ENCODE peak calls at places on chromosomes 13 and 19, in four cellular contexts. U is tibial nerve, J is endodermal cell, K is sigmoid colon. F is an unnamed sample. For H3K27me3, the result is how much of the 10 kb centered on the place peaks cover.

GRCh38 chr13:21310220-21310619 is 133.8 kb downstream of the MRPL57 start:
- DNase-seq in U (no peak), J (no peak), K (no peak), F (no peak)

GRCh38 chr19:49335071-49335783 is at the start of gene CD37:
- DNase-seq in U (no peak), J (peak), K (no peak), F (no peak)

GRCh38 chr13:75963318-75963717 is 327.2 kb downstream of the LMO7 start:
- DNase-seq in U (no peak), J (no peak), K (no peak), F (no peak)

GRCh38 chr19:4707322-4707721 is 16.3 kb downstream of the DPP9 start:
- DNase-seq in U (no peak), J (no peak), K (no peak), F (no peak)

GRCh38 chr13:75704942-75705320 is 68.8 kb downstream of the LMO7 start:
- DNase-seq in U (no peak), J (no peak), K (no peak), F (peak)

GRCh38 chr13:44300895-44301638 is 72.6 kb upstream of the SERP2 start:
- DNase-seq in U (no peak), J (no peak), K (peak), F (peak)

GRCh38 chr19:48102870-48103751 is 7.5 kb downstream of the PLA2G4C start:
- DNase-seq in U (no peak), J (peak), K (no peak), F (no peak)

GRCh38 chr19:3211191-3211590 is 13.3 kb upstream of the CELF5 start:
- DNase-seq in U (no peak), J (no peak), K (no peak), F (peak)

GRCh38 chr13:27783111-27783510 is 9.2 kb upstream of the GSX1 start:
- DNase-seq in U (no peak), J (peak), K (no peak), F (no peak)

GRCh38 chr19:54302252-54302651 is 10.7 kb downstream of the LILRA5 start:
- DNase-seq in U (no peak), J (no peak), K (no peak), F (no peak)

GRCh38 chr19:916645-917322 is 349 bp upstream of the KISS1R start:
- DNase-seq in U (no peak), J (peak), K (no peak), F (peak)

GRCh38 chr13:70814684-70815083 is 706.4 kb upstream of the KLHL1 start:
- DNase-seq in U (no peak), J (no peak), K (no peak), F (no peak)

GRCh38 chr19:51697169-51697776 is 4.1 kb downstream of the SPACA6 start:
- DNase-seq in U (no peak), J (no peak), K (no peak), F (no peak)

GRCh38 chr13:114015608-114016295 is 41.9 kb upstream of the C13orf46 start:
- DNase-seq in U (peak), J (no peak), K (no peak), F (no peak)

GRCh38 chr19:1489463-1489971 is 633 bp downstream of the PCSK4 start:
- DNase-seq in U (no peak), J (no peak), K (no peak), F (no peak)

GRCh38 chr19:43433689-43434088 is 19.0 kb downstream of the TEX101 start:
- DNase-seq in U (no peak), J (no peak), K (no peak), F (no peak)

GRCh38 chr19:5479958-5480357 is 24.7 kb downstream of the ZNRF4 start:
- DNase-seq in U (no peak), J (no peak), K (no peak), F (no peak)

GRCh38 chr19:3895788-3896187 is 15.3 kb downstream of the ATCAY start:
- DNase-seq in U (no peak), J (no peak), K (no peak), F (no peak)

GRCh38 chr19:7199613-7200533 is 94.3 kb downstream of the INSR start:
- DNase-seq in U (no peak), J (peak), K (no peak), F (no peak)

GRCh38 chr19:7242601-7243258 is 51.5 kb downstream of the INSR start:
- DNase-seq in U (no peak), J (no peak), K (no peak), F (no peak)

GRCh38 chr13:95341441-95341840 is 40.2 kb upstream of the ABCC4 start:
- DNase-seq in U (no peak), J (no peak), K (no peak), F (no peak)

GRCh38 chr19:40724315-40724714 is 7.4 kb downstream of the ITPKC start:
- DNase-seq in U (no peak), J (no peak), K (no peak), F (no peak)

GRCh38 chr19:40721140-40721486 is 4.2 kb downstream of the ITPKC start:
- DNase-seq in U (no peak), J (no peak), K (no peak), F (no peak)

GRCh38 chr19:40723661-40724254 is 6.8 kb downstream of the ITPKC start:
- DNase-seq in U (no peak), J (no peak), K (no peak), F (no peak)

GRCh38 chr19:40719414-40719894 is 2.5 kb downstream of the ITPKC start:
- DNase-seq in U (no peak), J (no peak), K (no peak), F (no peak)

GRCh38 chr19:40721936-40722661 is 5.2 kb downstream of the ITPKC start:
- DNase-seq in U (no peak), J (no peak), K (no peak), F (no peak)
- H3K4me3 ChIP-seq in U (peak), J (no peak), K (no peak), F (no peak)

GRCh38 chr19:39557791-39558622 is 18.0 kb upstream of the EID2 start:
- DNase-seq in U (no peak), J (no peak), K (no peak), F (no peak)
- H3K27ac ChIP-seq in U (no peak), J (no peak), K (no peak), F (no peak)

GRCh38 chr19:17790059-17790780 is 4.7 kb upstream of the B3GNT3 start:
- DNase-seq in U (no peak), J (no peak), K (no peak), F (no peak)

GRCh38 chr19:17784201-17785008 is 10.5 kb upstream of the B3GNT3 start:
- DNase-seq in U (no peak), J (peak), K (peak), F (no peak)

GRCh38 chr19:17788632-17789031 is 6.3 kb upstream of the B3GNT3 start:
- DNase-seq in U (no peak), J (no peak), K (no peak), F (no peak)

DNA sequence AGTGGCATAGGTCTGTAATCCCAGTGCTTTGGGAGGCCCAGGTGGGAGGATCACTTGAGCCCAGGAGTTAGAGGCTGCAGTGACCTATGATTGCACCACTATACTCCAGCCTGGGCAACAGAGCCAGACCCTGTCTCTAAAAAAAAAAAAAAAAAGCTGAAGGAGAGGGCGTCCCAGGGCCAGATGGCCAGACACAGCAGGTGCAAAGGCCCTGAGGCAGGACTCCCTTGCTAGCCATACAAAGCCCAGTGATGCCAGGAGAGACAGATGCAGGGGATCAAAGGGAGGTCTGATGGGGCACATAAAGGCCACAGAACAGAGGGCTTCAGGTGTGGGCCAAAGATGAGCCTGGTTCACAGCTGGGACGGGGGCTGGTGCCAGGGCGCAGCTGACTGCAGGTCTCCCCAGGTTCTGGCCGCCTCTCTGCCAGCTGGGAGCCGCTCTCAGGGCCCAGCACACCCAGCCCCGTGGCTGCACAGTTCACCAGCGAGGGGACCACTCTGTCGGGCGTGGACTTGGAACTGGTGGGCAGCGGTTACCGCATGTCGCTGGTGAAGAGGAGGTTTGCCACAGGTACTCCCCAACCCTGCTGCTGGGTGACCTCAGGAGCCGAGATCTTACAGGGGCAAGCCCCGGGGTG is 7.5 kb upstream of the B3GNT3 start:
- DNase-seq in U (no peak), J (no peak), K (no peak), F (no peak)
- H3K27me3 ChIP-seq in U (under half), J (under half), K (under half), F (under half)

DNA sequence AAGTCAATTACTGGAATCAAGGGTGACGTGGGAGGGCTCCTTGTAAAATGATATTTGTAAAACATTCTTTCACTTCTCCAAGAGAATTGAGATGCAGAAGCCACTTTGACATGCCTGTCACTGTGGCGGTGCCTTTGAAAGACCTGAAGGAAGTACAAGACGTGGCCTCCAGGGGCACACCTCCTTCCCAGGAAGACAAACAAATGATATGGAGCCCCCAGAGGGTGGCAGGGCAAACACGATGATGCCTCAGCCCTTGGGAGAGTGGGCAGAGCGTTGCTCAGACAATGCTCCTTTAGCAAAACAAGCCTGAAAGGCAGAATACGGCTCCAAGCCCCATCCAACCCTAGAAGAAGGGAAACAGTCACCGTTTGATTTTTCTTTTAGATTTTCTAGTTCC is 9.3 kb upstream of the ATP12A start:
- DNase-seq in U (no peak), J (peak), K (no peak), F (no peak)
- H3K4me3 ChIP-seq in U (no peak), J (peak), K (no peak), F (no peak)

GRCh38 chr19:56873493-56873892 is 33.0 kb upstream of the PEG3 start:
- DNase-seq in U (no peak), J (no peak), K (peak), F (no peak)

GRCh38 chr19:56874530-56874929 is 34.0 kb upstream of the PEG3 start:
- DNase-seq in U (no peak), J (no peak), K (no peak), F (no peak)

GRCh38 chr19:56866563-56866962 is 26.0 kb upstream of the PEG3 start:
- DNase-seq in U (no peak), J (no peak), K (no peak), F (no peak)

GRCh38 chr19:56868446-56868845 is 27.9 kb upstream of the PEG3 start:
- DNase-seq in U (no peak), J (no peak), K (no peak), F (no peak)

DNA sequence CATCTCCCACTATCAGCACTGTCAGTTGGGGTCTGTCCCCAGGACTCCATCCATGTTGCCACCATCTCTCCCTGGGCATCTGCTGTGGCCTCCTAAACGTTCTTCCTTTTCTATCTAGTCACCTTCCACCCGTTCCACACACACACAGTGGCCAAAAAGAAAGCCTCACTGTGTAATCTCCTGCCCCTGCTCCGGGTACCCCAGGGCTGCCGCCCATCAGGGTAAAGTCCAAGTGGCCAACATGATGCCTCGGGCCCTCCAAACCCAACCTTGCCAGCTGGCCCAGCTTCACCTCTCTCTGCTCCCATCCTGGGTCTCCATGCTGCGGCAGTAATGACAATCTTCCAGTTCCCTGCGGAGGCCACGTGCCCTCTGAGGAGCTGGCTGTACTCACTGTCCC is 29.4 kb upstream of the PEG3 start:
- DNase-seq in U (no peak), J (no peak), K (no peak), F (no peak)
- H3K27ac ChIP-seq in U (no peak), J (no peak), K (no peak), F (no peak)

GRCh38 chr13:99992912-99993311 is 11.3 kb downstream of the ZIC2 start:
- DNase-seq in U (no peak), J (no peak), K (no peak), F (no peak)
- H3K27me3 ChIP-seq in U (half or more), J (half or more), K (half or more), F (half or more)

DNA sequence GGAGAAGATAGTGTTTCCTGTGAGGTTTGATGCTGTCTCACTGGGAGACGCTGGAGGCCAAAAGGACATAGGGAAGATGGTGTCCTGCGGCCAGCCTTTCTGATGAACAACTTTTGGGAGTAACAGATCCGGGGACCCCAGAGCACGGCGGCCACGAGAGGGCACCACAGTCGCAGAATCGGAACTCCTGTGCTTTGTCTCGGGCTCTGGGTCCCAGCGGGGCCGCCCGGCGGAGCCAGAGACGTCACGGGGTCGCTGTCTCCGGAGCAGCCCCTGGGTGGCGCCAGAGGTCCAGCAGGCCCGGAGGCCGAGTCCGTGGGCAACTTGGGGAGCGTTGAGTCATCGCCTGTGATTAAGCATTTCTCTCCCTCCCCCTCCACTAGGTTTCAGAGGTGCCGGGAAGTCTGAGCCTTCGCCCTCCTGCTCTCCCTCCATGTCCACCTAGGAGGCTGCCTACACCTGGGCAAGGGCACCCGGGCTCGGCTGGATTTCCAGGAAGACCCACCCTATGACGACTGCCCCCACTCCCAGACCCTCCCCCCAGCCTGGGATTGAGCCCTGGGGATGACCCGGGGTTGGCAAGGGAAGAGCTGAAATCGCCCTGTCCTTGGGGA is 3.2 kb downstream of the NANOS3 start:
- DNase-seq in U (peak), J (peak), K (peak), F (peak)
- H3K4me3 ChIP-seq in U (no peak), J (no peak), K (peak), F (no peak)

GRCh38 chr19:33161201-33161600 is 29.3 kb downstream of the WDR88 start:
- DNase-seq in U (no peak), J (peak), K (no peak), F (no peak)
- H3K27ac ChIP-seq in U (no peak), J (no peak), K (no peak), F (no peak)

GRCh38 chr19:18781885-18782527 is 9.1 kb downstream of the COMP start:
- DNase-seq in U (no peak), J (no peak), K (no peak), F (no peak)

GRCh38 chr19:18783958-18784785 is 6.9 kb downstream of the COMP start:
- DNase-seq in U (no peak), J (no peak), K (no peak), F (no peak)

GRCh38 chr19:18785179-18786124 is 5.7 kb downstream of the COMP start:
- DNase-seq in U (peak), J (peak), K (peak), F (no peak)

GRCh38 chr19:18782559-18783225 is 8.4 kb downstream of the COMP start:
- DNase-seq in U (no peak), J (no peak), K (no peak), F (no peak)

DNA sequence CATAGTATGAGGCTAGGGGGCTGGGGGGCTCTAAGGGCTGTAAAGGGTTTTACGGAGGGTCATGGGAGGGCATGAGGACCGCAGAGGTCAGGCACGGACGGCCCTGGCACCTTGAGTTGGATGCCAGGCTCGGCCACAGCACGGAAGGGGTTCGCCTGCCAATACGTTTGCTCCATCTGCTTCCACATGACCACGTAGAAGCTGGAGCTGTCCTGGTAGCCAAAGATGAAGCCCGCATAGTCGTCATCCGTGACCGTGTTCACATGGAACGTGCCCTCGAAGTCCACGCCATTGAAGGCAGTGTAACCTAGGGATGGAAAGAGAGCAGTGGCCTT is 6.4 kb downstream of the COMP start:
- DNase-seq in U (no peak), J (no peak), K (no peak), F (no peak)
- H3K27me3 ChIP-seq in U (half or more), J (half or more), K (half or more), F (under half)

F was measured in RWPE2.